ENCODE peak calls at places on chromosomes 16 and 17, in four cellular contexts. X is heart left ventricle, U is A549, Q is H1. P is an unnamed sample. For H3K4me1, the result is how much of the 10 kb centered on the place peaks cover.

GRCh38 chr16:17373533-17373932 is 97.2 kb downstream of the XYLT1 start:
- DNase-seq in X (no peak), U (no peak), Q (no peak), P (no peak)

GRCh38 chr16:88383401-88384221 is 852 bp downstream of the ZNF469 start:
- DNase-seq in Q (no peak), U (peak), X (peak), P (no peak)

GRCh38 chr16:23286131-23286532 is 16.0 kb upstream of the SCNN1B start:
- DNase-seq in U (no peak), Q (no peak), X (no peak), P (no peak)

GRCh38 chr16:75025766-75026165 is 26.9 kb downstream of the ZNRF1 start:
- DNase-seq in U (no peak), X (no peak), Q (no peak), P (no peak)

GRCh38 chr17:9200699-9201359 is 179.5 kb downstream of the NTN1 start:
- DNase-seq in X (no peak), Q (no peak), U (no peak), P (no peak)

GRCh38 chr17:78416311-78416711 is 37.9 kb downstream of the PGS1 start:
- DNase-seq in U (no peak), X (no peak), Q (no peak), P (peak)

GRCh38 chr17:5642752-5643151 is 58.4 kb upstream of the NLRP1 start:
- DNase-seq in X (no peak), Q (no peak), U (no peak), P (no peak)

GRCh38 chr16:4319454-4319853 is 3.6 kb downstream of the GLIS2 start:
- DNase-seq in Q (no peak), U (no peak), X (no peak), P (no peak)

GRCh38 chr17:18002171-18002570 is 29.5 kb downstream of the DRC3 start:
- DNase-seq in X (no peak), U (no peak), Q (no peak), P (no peak)

GRCh38 chr16:47037746-47038458 is 64.4 kb upstream of the DNAJA2 start:
- DNase-seq in Q (no peak), U (peak), X (peak), P (peak)

GRCh38 chr17:6082335-6082734 is 12.2 kb downstream of the WSCD1 start:
- DNase-seq in X (no peak), Q (no peak), U (no peak), P (no peak)

DNA sequence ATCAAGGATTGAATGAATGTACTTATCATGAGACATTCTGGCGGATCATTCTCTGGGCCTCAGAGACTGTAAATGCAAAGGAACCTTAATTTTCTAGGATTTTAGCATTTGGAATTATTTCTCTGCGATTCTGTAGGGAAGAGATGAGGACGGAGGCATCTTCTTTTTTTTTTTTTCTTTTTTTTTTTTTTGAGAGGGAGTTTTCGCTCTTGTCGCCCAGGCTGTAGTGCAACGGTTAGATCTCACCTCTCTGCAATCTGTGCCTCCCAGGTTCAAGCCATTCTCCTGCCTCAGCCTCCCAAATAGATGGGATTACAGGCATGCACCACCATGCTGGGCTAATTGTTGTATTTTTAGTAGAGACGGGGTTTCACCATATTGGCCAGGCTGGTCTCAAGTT is 2.1 kb downstream of the ITGAL start:
- DNase-seq in X (no peak), Q (no peak), U (no peak), P (no peak)
- H3K4me1 ChIP-seq in X (under half), Q (under half), U (under half), P (under half)

GRCh38 chr17:48558057-48558456 is 13.1 kb upstream of the HOXB2 start:
- DNase-seq in Q (no peak), X (no peak), U (no peak), P (no peak)
- H3K4me1 ChIP-seq in Q (under half), X (under half), U (under half), P (under half)

GRCh38 chr16:68273459-68273858 is 9.1 kb downstream of the SLC7A6 start:
- DNase-seq in U (no peak), Q (no peak), X (no peak), P (no peak)

GRCh38 chr16:68275611-68276191 is 11.4 kb downstream of the SLC7A6 start:
- DNase-seq in X (no peak), U (no peak), Q (no peak), P (no peak)

GRCh38 chr16:68272501-68273209 is 8.3 kb downstream of the SLC7A6 start:
- DNase-seq in U (no peak), X (no peak), Q (no peak), P (no peak)

GRCh38 chr16:68274441-68274840 is 10.1 kb downstream of the SLC7A6 start:
- DNase-seq in X (no peak), Q (no peak), U (no peak), P (no peak)

GRCh38 chr16:68273896-68274295 is 9.6 kb downstream of the SLC7A6 start:
- DNase-seq in U (no peak), Q (no peak), X (no peak), P (no peak)
- H3K4me1 ChIP-seq in U (under half), Q (under half), X (half or more), P (under half)

GRCh38 chr16:25037632-25038031 is 22.5 kb upstream of the ARHGAP17 start:
- DNase-seq in Q (no peak), U (no peak), X (no peak), P (no peak)
- H3K4me1 ChIP-seq in Q (under half), U (under half), X (under half), P (under half)

DNA sequence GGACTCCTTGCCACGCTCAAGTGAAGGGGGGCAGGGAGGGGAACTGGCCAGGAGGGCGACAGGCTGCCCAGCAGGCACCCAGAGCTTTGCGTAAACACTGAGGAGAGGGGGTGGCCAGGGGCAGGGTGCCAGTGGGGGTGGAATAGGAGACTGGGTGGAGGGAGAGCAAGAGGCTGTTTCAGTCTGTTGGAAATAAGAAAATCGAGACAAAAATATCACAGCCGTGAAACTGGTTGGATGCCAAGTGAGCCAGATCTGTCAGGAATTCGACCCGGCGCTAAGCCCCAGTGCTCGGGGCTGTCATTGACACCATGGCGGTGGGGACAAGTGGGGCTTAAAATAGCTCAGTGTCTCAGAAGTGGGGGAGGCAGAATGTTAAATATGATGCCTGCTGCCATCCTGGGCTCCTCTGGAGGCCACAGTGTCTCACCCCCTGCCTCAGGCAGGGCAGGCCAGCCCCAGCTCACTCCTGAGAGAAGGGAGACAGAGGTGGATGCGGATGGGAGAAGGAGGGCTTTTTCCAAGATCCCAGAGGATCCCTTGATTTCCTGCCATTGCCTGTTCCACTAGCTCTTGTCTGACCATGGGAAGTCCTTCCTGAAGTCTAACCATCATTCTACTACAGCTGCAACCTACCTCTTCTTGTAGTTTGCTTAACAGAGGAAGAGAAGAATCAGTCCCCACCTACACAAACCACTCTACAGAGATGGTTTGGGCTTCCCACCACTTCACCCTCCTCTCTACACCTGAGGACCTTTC is 9.5 kb downstream of the PNMT start:
- DNase-seq in U (no peak), Q (no peak), X (peak), P (no peak)
- H3K4me1 ChIP-seq in U (under half), Q (under half), X (half or more), P (under half)

GRCh38 chr16:87025681-87026080 is 291.5 kb downstream of the C16orf95 start:
- DNase-seq in X (no peak), Q (no peak), U (no peak), P (no peak)
- H3K4me1 ChIP-seq in X (under half), Q (under half), U (under half), P (under half)

GRCh38 chr17:4509923-4510614 is 11.4 kb downstream of the SPNS2 start:
- DNase-seq in U (no peak), Q (no peak), X (peak), P (peak)

GRCh38 chr17:4506892-4507291 is 8.2 kb downstream of the SPNS2 start:
- DNase-seq in X (no peak), U (no peak), Q (no peak), P (no peak)

GRCh38 chr17:4509402-4509801 is 10.7 kb downstream of the SPNS2 start:
- DNase-seq in X (no peak), U (no peak), Q (no peak), P (no peak)

GRCh38 chr17:4507361-4508111 is 8.9 kb downstream of the SPNS2 start:
- DNase-seq in X (no peak), U (no peak), Q (no peak), P (no peak)

DNA sequence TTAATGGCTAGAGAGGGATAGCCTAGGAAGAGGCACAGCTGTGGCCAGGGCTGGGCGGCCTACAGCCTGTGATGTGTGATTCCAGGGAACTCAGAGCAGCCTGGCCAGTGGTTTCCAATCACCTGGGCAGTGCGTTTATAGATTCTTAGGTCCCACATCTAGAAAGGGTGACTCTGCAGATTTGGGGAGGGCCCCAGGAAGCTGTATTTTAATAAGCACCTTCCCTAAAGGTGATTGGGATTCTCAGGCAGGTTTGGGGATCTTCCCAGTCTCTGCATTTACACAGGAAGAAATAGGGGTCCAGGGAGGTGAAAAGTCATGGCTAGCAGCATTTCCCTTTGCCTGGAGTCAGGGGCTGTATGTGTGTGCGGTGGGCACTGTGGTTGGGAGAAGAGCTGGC is 9.5 kb downstream of the SPNS2 start:
- DNase-seq in Q (no peak), X (no peak), U (no peak), P (no peak)
- H3K4me1 ChIP-seq in Q (under half), X (half or more), U (under half), P (under half)

GRCh38 chr17:41530062-41531048 is 2.2 kb upstream of the KRT19 start:
- DNase-seq in X (no peak), Q (no peak), U (peak), P (peak)

GRCh38 chr17:41524261-41524660 is 3.8 kb downstream of the KRT19 start:
- DNase-seq in X (no peak), U (no peak), Q (no peak), P (no peak)

GRCh38 chr17:41528959-41529353 is 848 bp upstream of the KRT19 start:
- DNase-seq in U (no peak), Q (no peak), X (no peak), P (no peak)

GRCh38 chr17:41529491-41529915 is 1.4 kb upstream of the KRT19 start:
- DNase-seq in Q (no peak), X (no peak), U (no peak), P (no peak)

DNA sequence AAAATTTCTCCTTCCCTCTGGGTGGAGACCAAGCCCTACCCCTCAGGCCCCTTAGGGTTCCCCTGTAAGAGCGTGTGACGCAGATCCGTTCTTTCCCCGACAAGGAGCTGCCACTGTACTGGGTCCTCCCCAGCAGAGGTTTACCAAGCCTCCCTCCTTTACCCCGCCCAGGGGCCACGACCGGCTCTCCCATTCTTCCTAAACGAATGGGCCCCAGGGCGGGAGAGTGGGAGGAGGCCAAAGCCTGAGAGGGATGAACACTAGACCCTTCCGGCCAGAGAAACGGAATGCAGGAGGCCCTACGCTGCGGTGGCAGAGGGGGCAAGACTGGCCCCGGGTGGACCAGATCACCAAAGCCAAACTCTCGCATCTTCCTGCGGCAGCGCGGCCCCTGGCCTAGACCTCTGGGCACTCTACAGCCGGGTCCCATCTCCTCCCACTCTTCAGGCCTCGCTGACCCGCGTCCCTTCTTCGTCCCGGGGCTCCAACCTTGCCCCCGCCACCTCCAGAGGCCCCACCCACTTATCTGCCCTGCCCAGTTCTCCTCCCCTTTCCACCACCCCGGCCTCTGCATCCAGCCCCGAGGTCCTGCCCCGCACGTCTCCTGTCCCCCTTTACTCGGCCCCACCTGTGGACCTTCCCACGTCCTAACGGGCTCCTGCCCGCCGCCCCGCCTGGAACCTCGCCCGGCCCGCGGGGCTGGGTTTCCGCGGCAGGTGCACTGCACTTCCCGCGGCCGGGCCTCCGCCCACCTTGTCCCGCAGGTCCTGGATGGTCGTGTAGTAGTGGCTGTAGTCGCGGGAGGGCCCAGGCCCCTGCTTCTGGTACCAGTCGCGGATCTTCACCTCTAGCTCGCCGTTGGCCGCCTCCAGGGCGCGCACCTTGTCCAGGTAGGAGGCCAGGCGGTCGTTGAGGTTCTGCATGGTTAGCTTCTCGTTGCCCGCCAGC is 758 bp downstream of the KRT19 start:
- DNase-seq in Q (no peak), U (no peak), X (no peak), P (no peak)
- H3K4me1 ChIP-seq in Q (under half), U (under half), X (under half), P (under half)

GRCh38 chr16:85607796-85608514 is 5.2 kb upstream of the GSE1 start:
- DNase-seq in Q (no peak), U (no peak), X (no peak), P (no peak)
- H3K4me1 ChIP-seq in Q (under half), U (under half), X (under half), P (under half)

P was measured in adrenal gland.